ENCODE peak calls at places on chromosomes 11 and 22, in six cellular contexts. T is IMR-90, Z is astrocyte, E is mammary epithelial cell, Y is fibroblast of lung, G is MM.1S. V is an unnamed sample.

GRCh38 chr11:43619863-43620505 is 60.6 kb upstream of the HSD17B12 start:
- DNase-seq in G (peak), E (no peak), Y (no peak), T (no peak), Z (no peak), V (no peak)

GRCh38 chr11:117877120-117877784 is 794 bp upstream of the FXYD6 start:
- DNase-seq in E (no peak), G (no peak), T (no peak), Z (no peak), Y (peak), V (no peak)

GRCh38 chr11:70729949-70730348 is 331.6 kb downstream of the CTTN start:
- DNase-seq in Y (no peak), G (no peak), E (no peak), Z (no peak), T (no peak), V (no peak)

GRCh38 chr11:69721061-69721460 is 17.2 kb upstream of the FGF19 start:
- DNase-seq in T (no peak), Z (no peak), Y (no peak), G (no peak), E (no peak), V (no peak)

GRCh38 chr11:116172156-116172555 is 600.6 kb downstream of the BUD13 start:
- DNase-seq in Y (no peak), E (no peak), T (no peak), Z (no peak), G (no peak), V (no peak)

GRCh38 chr11:35590412-35590811 is 27.8 kb upstream of the FJX1 start:
- DNase-seq in Y (no peak), E (no peak), T (peak), G (no peak), Z (no peak), V (no peak)

GRCh38 chr11:130599073-130599654 is 150.7 kb downstream of the ADAMTS15 start:
- DNase-seq in T (peak), Z (no peak), Y (peak), E (no peak), G (no peak), V (no peak)

GRCh38 chr11:71420455-71421241 is 27.5 kb downstream of the DHCR7 start:
- DNase-seq in Z (peak), Y (peak), G (peak), T (peak), E (peak), V (peak)

GRCh38 chr11:35553831-35554230 is 28.4 kb upstream of the PAMR1 start:
- DNase-seq in Z (peak), T (peak), G (no peak), E (no peak), Y (peak), V (no peak)

GRCh38 chr22:47188337-47189055 is 426.0 kb downstream of the TBC1D22A start:
- DNase-seq in E (no peak), Y (no peak), Z (no peak), T (no peak), G (no peak), V (no peak)

GRCh38 chr22:50613291-50613981 is 12.8 kb downstream of the MAPK8IP2 start:
- DNase-seq in T (no peak), Z (no peak), E (no peak), G (no peak), Y (peak), V (no peak)

GRCh38 chr11:120904116-120904515 is 119.8 kb upstream of the TBCEL start:
- DNase-seq in G (no peak), T (no peak), Z (no peak), Y (no peak), E (no peak), V (no peak)

GRCh38 chr11:126878892-126879291 is 121.7 kb downstream of the KIRREL3 start:
- DNase-seq in T (no peak), E (no peak), Y (no peak), G (no peak), Z (no peak), V (no peak)

GRCh38 chr11:13053255-13053917 is 44.3 kb downstream of the RASSF10 start:
- DNase-seq in Z (no peak), T (no peak), E (no peak), G (no peak), Y (no peak), V (no peak)

DNA sequence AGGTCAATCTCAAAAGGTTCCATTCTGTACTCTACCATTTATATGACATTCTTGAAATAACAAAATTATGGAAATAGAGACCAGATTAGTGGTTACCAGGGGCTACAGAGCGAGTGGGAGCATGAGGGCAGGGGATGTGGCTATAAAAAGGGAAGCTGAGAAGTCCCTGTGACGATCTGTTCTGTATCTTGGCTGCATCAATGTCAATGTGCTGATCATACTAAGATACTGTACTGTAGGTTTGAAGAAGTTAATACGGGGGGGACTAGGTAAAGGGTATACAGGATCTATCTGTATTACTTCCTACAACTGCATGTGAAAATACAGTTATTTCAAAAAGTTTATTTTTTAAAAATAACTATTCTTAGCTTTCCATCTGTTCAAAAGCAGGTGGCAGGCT is 78.3 kb downstream of the SMCO4 start:
- DNase-seq in Y (no peak), G (no peak), Z (no peak), E (no peak), T (no peak), V (no peak)
- TF ChIP-seq CTCF in Y (no peak), G (no peak), Z (no peak), E (no peak), T (no peak), V (no peak)

GRCh38 chr11:2825886-2826678 is 59.5 kb downstream of the CDKN1C start:
- DNase-seq in E (peak), G (no peak), Y (peak), T (peak), Z (peak), V (no peak)
- H2AFZ ChIP-seq in E (peak), G (no peak), Y (peak), T (peak), Z (peak), V (no peak)

GRCh38 chr11:57357310-57357709 is 19.2 kb downstream of the P2RX3 start:
- DNase-seq in Y (no peak), E (no peak), T (no peak), G (no peak), Z (no peak), V (no peak)

GRCh38 chr11:57358543-57358961 is 20.4 kb downstream of the P2RX3 start:
- DNase-seq in T (peak), Z (peak), G (no peak), Y (no peak), E (no peak), V (no peak)

GRCh38 chr11:57358991-57359390 is 20.8 kb downstream of the P2RX3 start:
- DNase-seq in G (no peak), Z (no peak), Y (no peak), E (no peak), T (no peak), V (no peak)

GRCh38 chr11:57356179-57356757 is 18.1 kb downstream of the P2RX3 start:
- DNase-seq in E (no peak), Z (no peak), T (no peak), G (no peak), Y (no peak), V (no peak)

GRCh38 chr11:57357827-57358226 is 19.7 kb downstream of the P2RX3 start:
- DNase-seq in Z (no peak), E (no peak), T (peak), G (no peak), Y (peak), V (no peak)
- H3K9ac ChIP-seq in Z (no peak), E (no peak), T (no peak), G (no peak), Y (no peak), V (no peak)

DNA sequence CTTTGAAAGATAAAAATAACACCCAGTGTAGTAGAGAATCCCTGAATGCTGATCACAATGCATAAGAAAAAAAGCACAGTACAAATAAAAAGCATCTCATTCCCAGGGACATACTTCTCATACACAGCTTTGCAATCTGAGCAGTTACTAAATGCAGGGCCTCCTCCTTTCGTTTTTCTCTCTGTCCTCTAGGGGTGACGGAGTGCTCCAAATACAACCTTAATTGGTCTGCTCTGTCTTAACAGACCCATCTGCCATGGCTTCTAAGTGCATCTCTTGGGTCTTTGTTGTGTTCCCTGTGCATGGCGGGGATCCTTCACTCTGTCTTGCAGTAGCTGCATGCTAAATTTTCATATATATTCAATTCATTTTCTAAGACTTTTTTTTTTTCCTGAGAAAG is 1114.2 kb upstream of the RAG2 start:
- DNase-seq in Z (no peak), E (no peak), T (peak), Y (peak), G (peak), V (no peak)
- TF ChIP-seq CTCF in Z (peak), E (no peak), T (peak), Y (peak), G (no peak), V (peak)

GRCh38 chr11:58740447-58740846 is 8.7 kb upstream of the GLYAT start:
- DNase-seq in Z (no peak), E (no peak), G (no peak), T (no peak), Y (no peak), V (no peak)
- H2AFZ ChIP-seq in Z (no peak), E (no peak), G (peak), T (peak), Y (no peak), V (no peak)

DNA sequence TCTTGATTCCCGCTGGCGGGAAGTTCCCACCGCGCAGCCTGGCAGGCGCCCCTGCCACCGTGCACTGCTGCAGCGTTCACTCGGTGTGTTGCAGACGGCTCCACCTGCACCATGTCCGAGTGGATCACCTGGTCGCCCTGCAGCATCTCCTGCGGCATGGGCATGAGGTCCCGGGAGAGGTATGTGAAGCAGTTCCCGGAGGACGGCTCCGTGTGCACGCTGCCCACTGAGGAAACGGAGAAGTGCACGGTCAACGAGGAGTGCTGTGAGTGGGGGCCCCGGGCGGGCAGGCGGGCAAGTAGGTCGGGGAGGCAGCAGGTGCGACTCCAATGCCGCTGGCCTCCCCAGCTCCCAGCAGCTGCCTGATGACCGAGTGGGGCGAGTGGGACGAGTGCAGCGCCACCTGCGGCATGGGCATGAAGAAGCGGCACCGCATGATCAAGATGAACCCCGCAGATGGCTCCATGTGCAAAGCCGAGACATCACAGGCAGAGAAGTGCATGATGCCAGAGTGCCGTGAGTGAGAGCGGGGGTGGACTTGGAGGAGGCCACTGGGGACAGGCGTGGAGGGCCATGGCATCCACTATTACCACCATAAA is 99.7 kb downstream of the RRAS2 start:
- DNase-seq in Y (no peak), T (no peak), Z (no peak), G (no peak), E (no peak), V (no peak)
- H3K9ac ChIP-seq in Y (no peak), T (no peak), Z (no peak), G (no peak), E (no peak), V (no peak)

DNA sequence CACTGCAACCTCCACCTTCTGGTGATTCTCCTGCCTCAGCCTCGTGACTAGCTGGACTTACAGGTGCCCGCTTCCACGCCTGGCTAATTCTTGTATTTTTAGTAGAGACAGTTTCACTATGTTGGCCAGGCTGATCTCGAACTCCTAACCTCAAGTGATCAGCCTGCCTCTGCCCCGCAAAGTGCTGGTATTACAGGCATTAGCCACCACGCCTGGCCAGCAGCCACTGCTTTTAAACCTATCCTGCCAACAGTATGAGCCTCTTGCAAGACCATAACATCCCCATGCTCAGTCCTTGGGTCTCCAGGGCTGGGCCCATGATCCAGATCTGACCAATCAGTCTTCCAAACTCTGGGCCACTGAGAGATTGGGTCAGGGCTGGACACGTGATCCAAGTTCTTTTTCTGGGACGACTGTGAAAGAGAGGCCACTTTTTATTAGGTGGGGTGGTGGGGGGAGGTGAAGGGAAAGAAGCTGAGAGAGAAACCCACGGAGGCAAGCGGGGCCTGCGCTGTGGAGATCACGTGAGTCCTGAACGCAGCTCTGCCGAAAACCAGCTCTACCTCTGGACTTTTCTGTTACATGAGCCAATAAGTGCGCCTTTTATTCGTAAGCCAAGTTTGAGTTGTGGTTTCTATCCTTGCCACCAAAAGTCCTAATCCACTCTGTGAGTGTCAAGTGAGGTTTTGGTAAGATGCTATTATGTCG is 17.9 kb downstream of the ASPHD2 start:
- DNase-seq in Y (no peak), T (no peak), Z (no peak), E (no peak), G (no peak), V (no peak)
- TF ChIP-seq CTCF in Y (no peak), T (no peak), Z (no peak), E (no peak), G (no peak), V (no peak)

GRCh38 chr22:26689553-26690301 is 32.3 kb downstream of the MIAT start:
- DNase-seq in E (no peak), Z (no peak), G (no peak), T (no peak), Y (no peak), V (no peak)
- H2AFZ ChIP-seq in E (no peak), Z (no peak), G (no peak), T (peak), Y (no peak), V (no peak)

DNA sequence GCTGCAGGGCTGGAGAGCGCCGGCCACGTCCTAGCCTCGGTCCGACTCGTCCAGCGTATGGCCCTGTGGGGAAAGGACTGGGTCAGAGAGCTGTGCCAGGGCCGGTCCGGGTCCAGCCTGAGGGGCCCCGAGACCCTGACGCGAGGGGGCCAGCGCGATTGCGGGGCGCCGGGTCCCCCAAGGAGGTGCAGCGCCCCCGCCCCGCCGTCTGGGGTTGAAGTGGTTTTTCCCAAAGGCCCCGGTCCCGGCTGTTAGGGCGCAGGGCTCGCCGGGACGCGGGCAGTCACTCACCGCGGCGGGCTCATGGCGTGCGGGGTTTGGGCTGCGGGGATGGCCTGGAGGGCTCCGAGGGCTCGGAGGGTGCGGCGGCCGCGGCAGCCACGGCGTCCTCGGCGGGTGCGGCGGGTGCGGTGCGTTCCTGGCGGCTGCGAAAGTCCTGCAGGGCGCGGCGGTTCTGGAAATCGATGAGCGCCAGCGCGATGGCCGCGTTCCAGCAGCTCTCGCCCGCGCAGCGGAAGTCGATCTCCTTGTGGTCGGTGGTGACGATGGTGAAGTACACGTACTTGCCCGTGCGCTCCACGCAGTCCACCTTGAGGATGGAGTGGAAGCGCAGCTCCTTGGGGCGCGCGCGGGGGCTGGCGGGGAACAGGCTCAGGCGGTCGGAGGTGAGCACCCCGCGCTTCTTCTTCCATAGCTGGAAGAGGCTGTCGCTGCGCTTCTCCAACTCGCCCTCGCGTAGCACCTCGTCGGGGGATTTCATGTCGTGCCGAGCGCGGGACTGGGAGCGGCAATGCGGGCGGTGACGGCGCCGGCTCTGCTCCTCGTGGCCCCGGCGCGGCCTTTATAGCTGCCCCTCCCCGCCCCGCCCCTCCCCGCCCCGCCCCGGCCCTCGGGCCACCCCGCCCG is at the start of gene PHLDA2:
- DNase-seq in E (peak), Y (peak), T (peak), G (no peak), Z (peak), V (no peak)
- H3K9ac ChIP-seq in E (peak), Y (peak), T (peak), G (peak), Z (peak), V (no peak)

V was measured in DND-41.